ENCODE peak calls at places on chromosomes 11 and 22, in five cellular contexts. One of them, this sample, is unnamed.

GRCh38 chr11:102110761-102111010 is 439 bp downstream of the YAP1 start:
- DNase-seq in T-helper 2 cell: no peak
- DNase-seq in KBM-7: no peak
- DNase-seq in NCI-H524: no peak
- DNase-seq in stimulated activated CD4-positive, alpha-beta T cell treated with anti-CD3 and anti-CD28 coated beads, Interleukin-1b, Interleukin-23, amount 100 ng/mL, for 1 hour: no peak
- DNase-seq in this sample: no peak

GRCh38 chr11:32870676-32871075 is 21.9 kb upstream of the QSER1 start:
- DNase-seq in T-helper 2 cell: no peak
- DNase-seq in KBM-7: peak
- DNase-seq in NCI-H524: peak
- DNase-seq in stimulated activated CD4-positive, alpha-beta T cell treated with anti-CD3 and anti-CD28 coated beads, Interleukin-1b, Interleukin-23, amount 100 ng/mL, for 1 hour: peak
- DNase-seq in this sample: no peak

GRCh38 chr11:1073261-1073724 is 1.4 kb upstream of the MUC2 start:
- DNase-seq in T-helper 2 cell: no peak
- DNase-seq in KBM-7: no peak
- DNase-seq in NCI-H524: peak
- DNase-seq in stimulated activated CD4-positive, alpha-beta T cell treated with anti-CD3 and anti-CD28 coated beads, Interleukin-1b, Interleukin-23, amount 100 ng/mL, for 1 hour: no peak
- DNase-seq in this sample: no peak

GRCh38 chr11:27081056-27081455 is 40.4 kb downstream of the BBOX1 start:
- DNase-seq in T-helper 2 cell: no peak
- DNase-seq in KBM-7: no peak
- DNase-seq in NCI-H524: no peak
- DNase-seq in stimulated activated CD4-positive, alpha-beta T cell treated with anti-CD3 and anti-CD28 coated beads, Interleukin-1b, Interleukin-23, amount 100 ng/mL, for 1 hour: no peak
- DNase-seq in this sample: no peak

GRCh38 chr11:22459053-22459452 is 120.9 kb downstream of the SLC17A6 start:
- DNase-seq in T-helper 2 cell: no peak
- DNase-seq in KBM-7: no peak
- DNase-seq in NCI-H524: no peak
- DNase-seq in stimulated activated CD4-positive, alpha-beta T cell treated with anti-CD3 and anti-CD28 coated beads, Interleukin-1b, Interleukin-23, amount 100 ng/mL, for 1 hour: no peak
- DNase-seq in this sample: no peak

GRCh38 chr22:28034145-28034759 is 115.2 kb upstream of the PITPNB start:
- DNase-seq in T-helper 2 cell: no peak
- DNase-seq in KBM-7: no peak
- DNase-seq in NCI-H524: no peak
- DNase-seq in stimulated activated CD4-positive, alpha-beta T cell treated with anti-CD3 and anti-CD28 coated beads, Interleukin-1b, Interleukin-23, amount 100 ng/mL, for 1 hour: no peak
- DNase-seq in this sample: no peak

GRCh38 chr22:45105281-45105700 is 58.4 kb upstream of the NUP50 start:
- DNase-seq in T-helper 2 cell: no peak
- DNase-seq in KBM-7: no peak
- DNase-seq in NCI-H524: no peak
- DNase-seq in stimulated activated CD4-positive, alpha-beta T cell treated with anti-CD3 and anti-CD28 coated beads, Interleukin-1b, Interleukin-23, amount 100 ng/mL, for 1 hour: no peak
- DNase-seq in this sample: no peak

GRCh38 chr11:23542816-23543215 is 682.5 kb upstream of the CCDC179 start:
- DNase-seq in T-helper 2 cell: no peak
- DNase-seq in KBM-7: no peak
- DNase-seq in NCI-H524: no peak
- DNase-seq in stimulated activated CD4-positive, alpha-beta T cell treated with anti-CD3 and anti-CD28 coated beads, Interleukin-1b, Interleukin-23, amount 100 ng/mL, for 1 hour: no peak
- DNase-seq in this sample: no peak

GRCh38 chr11:118370774-118371173 is 11.4 kb downstream of the UBE4A start:
- DNase-seq in T-helper 2 cell: no peak
- DNase-seq in KBM-7: no peak
- DNase-seq in NCI-H524: no peak
- DNase-seq in stimulated activated CD4-positive, alpha-beta T cell treated with anti-CD3 and anti-CD28 coated beads, Interleukin-1b, Interleukin-23, amount 100 ng/mL, for 1 hour: no peak
- DNase-seq in this sample: no peak

GRCh38 chr11:64268028-64268686 is 16.3 kb downstream of the BAD start:
- DNase-seq in T-helper 2 cell: peak
- DNase-seq in KBM-7: peak
- DNase-seq in NCI-H524: no peak
- DNase-seq in stimulated activated CD4-positive, alpha-beta T cell treated with anti-CD3 and anti-CD28 coated beads, Interleukin-1b, Interleukin-23, amount 100 ng/mL, for 1 hour: no peak
- DNase-seq in this sample: no peak

GRCh38 chr11:69639843-69640242 is 1.1 kb upstream of the CCND1 start:
- DNase-seq in T-helper 2 cell: no peak
- DNase-seq in KBM-7: no peak
- DNase-seq in NCI-H524: peak
- DNase-seq in stimulated activated CD4-positive, alpha-beta T cell treated with anti-CD3 and anti-CD28 coated beads, Interleukin-1b, Interleukin-23, amount 100 ng/mL, for 1 hour: no peak
- DNase-seq in this sample: no peak

GRCh38 chr11:117657801-117658200 is 139.2 kb downstream of the DSCAML1 start:
- DNase-seq in T-helper 2 cell: no peak
- DNase-seq in KBM-7: no peak
- DNase-seq in NCI-H524: peak
- DNase-seq in stimulated activated CD4-positive, alpha-beta T cell treated with anti-CD3 and anti-CD28 coated beads, Interleukin-1b, Interleukin-23, amount 100 ng/mL, for 1 hour: no peak
- DNase-seq in this sample: no peak